ENCODE peak calls at places on chromosome 20, in five cellular contexts. D is NCI-H146, T is LoVo, S is hippocampal formation, A is ascending aorta. C is an unnamed sample.

GRCh38 chr20:6008254-6008653 is 45.6 kb downstream of the LRRN4 start:
- DNase-seq in D (no peak), S (peak), A (peak), T (peak), C (no peak)

GRCh38 chr20:20333866-20334265 is 34.0 kb upstream of the INSM1 start:
- DNase-seq in A (no peak), T (no peak), S (no peak), D (no peak), C (no peak)

GRCh38 chr20:15100506-15101160 is 763.2 kb upstream of the FLRT3 start:
- DNase-seq in T (no peak), D (no peak), A (no peak), S (no peak), C (no peak)

GRCh38 chr20:9149087-9149486 is 80.2 kb downstream of the PLCB4 start:
- DNase-seq in T (no peak), S (no peak), D (no peak), A (no peak), C (no peak)

GRCh38 chr20:36399147-36399968 is 93.2 kb downstream of the DLGAP4 start:
- DNase-seq in S (no peak), D (peak), T (peak), A (no peak), C (no peak)

GRCh38 chr20:35954907-35955251 is 577 bp upstream of the SCAND1 start:
- DNase-seq in T (peak), S (no peak), D (no peak), A (peak), C (no peak)

GRCh38 chr20:50636601-50637539 is 54.5 kb downstream of the RIPOR3 start:
- DNase-seq in T (no peak), S (no peak), A (no peak), D (no peak), C (no peak)

GRCh38 chr20:942611-943010 is 26.5 kb upstream of the ANGPT4 start:
- DNase-seq in S (no peak), D (no peak), A (no peak), T (no peak), C (no peak)

GRCh38 chr20:46235086-46235485 is 73.2 kb downstream of the CDH22 start:
- DNase-seq in S (no peak), A (no peak), T (no peak), D (no peak), C (no peak)

GRCh38 chr20:32970973-32971300 is 33.3 kb downstream of the SUN5 start:
- DNase-seq in D (no peak), A (no peak), S (no peak), T (no peak), C (peak)

C was measured in kidney.